ENCODE peak calls at places on chromosomes 16 and 17, in nine cellular contexts. Y is breast epithelium, K is transverse colon, O is spleen, P is prostate gland, A is HCT116, S is suprapubic skin, F is stomach, V is sigmoid colon. R is an unnamed sample.

GRCh38 chr16:1707193-1707790 is 1.3 kb downstream of the MAPK8IP3 start:
- DNase-seq in O (peak), A (no peak), P (no peak), V (no peak), K (no peak), S (no peak), F (no peak), Y (no peak), R (no peak)

GRCh38 chr17:77391668-77392375 is 251.1 kb downstream of the SEC14L1 start:
- DNase-seq in A (no peak), P (no peak), F (no peak), O (no peak), Y (no peak), V (peak), S (peak), K (peak), R (no peak)

GRCh38 chr16:83245061-83245460 is 562.7 kb upstream of the HSBP1 start:
- DNase-seq in A (no peak), K (no peak), V (no peak), Y (no peak), O (no peak), F (no peak), S (no peak), P (no peak), R (no peak)

GRCh38 chr16:57988929-57989328 is 11.5 kb downstream of the ZNF319 start:
- DNase-seq in S (peak), F (no peak), K (no peak), O (peak), Y (no peak), P (peak), A (no peak), V (peak), R (peak)

GRCh38 chr17:7852919-7853692 is 1.8 kb upstream of the TMEM88 start:
- DNase-seq in K (no peak), O (peak), F (no peak), A (no peak), P (no peak), S (no peak), Y (no peak), V (peak), R (no peak)

GRCh38 chr17:35915153-35915969 is 15.2 kb downstream of the RDM1 start:
- DNase-seq in A (no peak), Y (no peak), S (no peak), P (no peak), F (no peak), O (no peak), K (no peak), V (no peak), R (no peak)

GRCh38 chr16:5642470-5642869 is 544.9 kb upstream of the EEF2KMT start:
- DNase-seq in A (no peak), O (no peak), P (no peak), V (no peak), F (no peak), K (no peak), S (no peak), Y (no peak), R (peak)

GRCh38 chr17:42342242-42343008 is 45.8 kb downstream of the STAT3 start:
- DNase-seq in P (no peak), V (peak), Y (no peak), F (no peak), S (no peak), O (no peak), K (no peak), A (no peak), R (no peak)

GRCh38 chr17:17513626-17514025 is 17.4 kb upstream of the RASD1 start:
- DNase-seq in K (no peak), S (no peak), V (no peak), P (no peak), Y (no peak), F (no peak), A (no peak), O (no peak), R (no peak)

GRCh38 chr17:33523577-33523981 is 230.5 kb upstream of the ASIC2 start:
- DNase-seq in V (peak), K (peak), Y (no peak), O (no peak), A (no peak), F (no peak), P (no peak), S (peak), R (no peak)

GRCh38 chr16:72124761-72125634 is 31.4 kb downstream of the DHX38 start:
- DNase-seq in K (peak), Y (peak), V (peak), P (peak), S (peak), O (peak), F (peak), A (peak), R (no peak)

GRCh38 chr16:29820730-29821662 is 734 bp downstream of the MVP start:
- DNase-seq in A (no peak), K (peak), P (peak), V (no peak), S (no peak), Y (no peak), O (peak), F (peak), R (peak)
- TF ChIP-seq POLR2AphosphoS5 in A (peak), K (peak), P (peak), V (peak), S (no peak), Y (no peak), O (peak), F (peak), R (peak)

GRCh38 chr17:27570578-27570914 is 60.4 kb upstream of the LGALS9 start:
- DNase-seq in K (no peak), A (no peak), Y (no peak), S (no peak), V (no peak), O (peak), F (no peak), P (no peak), R (no peak)

GRCh38 chr17:27573548-27573947 is 57.4 kb upstream of the LGALS9 start:
- DNase-seq in O (no peak), A (no peak), Y (no peak), V (no peak), S (no peak), F (no peak), P (no peak), K (no peak), R (no peak)

GRCh38 chr17:27572665-27573064 is 58.3 kb upstream of the LGALS9 start:
- DNase-seq in F (no peak), O (no peak), V (no peak), P (no peak), K (no peak), Y (no peak), A (no peak), S (no peak), R (no peak)

GRCh38 chr17:27569884-27570577 is 61.0 kb upstream of the LGALS9 start:
- DNase-seq in S (no peak), V (no peak), O (peak), K (peak), P (no peak), F (no peak), Y (no peak), A (no peak), R (no peak)

GRCh38 chr17:27571563-27572129 is 59.3 kb upstream of the LGALS9 start:
- DNase-seq in A (no peak), P (no peak), F (no peak), S (no peak), K (no peak), V (no peak), Y (no peak), O (peak), R (no peak)
- TF ChIP-seq POLR2A in A (no peak), P (no peak), F (no peak), S (no peak), K (no peak), V (no peak), Y (no peak), O (no peak), R (no peak)

GRCh38 chr17:29412780-29413565 is 22.8 kb downstream of the TAOK1 start:
- DNase-seq in V (no peak), Y (no peak), O (no peak), K (no peak), P (no peak), F (no peak), A (no peak), S (no peak), R (no peak)
- TF ChIP-seq POLR2AphosphoS5 in V (no peak), Y (no peak), O (no peak), K (no peak), P (no peak), F (no peak), A (no peak), S (no peak), R (no peak)

GRCh38 chr16:81823111-81823510 is 44.0 kb downstream of the PLCG2 start:
- DNase-seq in Y (peak), F (peak), K (peak), V (no peak), S (no peak), O (peak), P (no peak), A (no peak), R (peak)

GRCh38 chr16:81817789-81818304 is 38.8 kb downstream of the PLCG2 start:
- DNase-seq in O (peak), K (peak), A (no peak), S (no peak), V (no peak), F (peak), P (no peak), Y (no peak), R (no peak)

GRCh38 chr16:81823734-81824133 is 44.6 kb downstream of the PLCG2 start:
- DNase-seq in V (no peak), S (no peak), P (no peak), O (no peak), F (no peak), K (no peak), A (no peak), Y (no peak), R (no peak)

GRCh38 chr16:81818514-81819304 is 39.6 kb downstream of the PLCG2 start:
- DNase-seq in P (no peak), V (no peak), Y (no peak), F (no peak), O (peak), S (no peak), K (no peak), A (no peak), R (no peak)

DNA sequence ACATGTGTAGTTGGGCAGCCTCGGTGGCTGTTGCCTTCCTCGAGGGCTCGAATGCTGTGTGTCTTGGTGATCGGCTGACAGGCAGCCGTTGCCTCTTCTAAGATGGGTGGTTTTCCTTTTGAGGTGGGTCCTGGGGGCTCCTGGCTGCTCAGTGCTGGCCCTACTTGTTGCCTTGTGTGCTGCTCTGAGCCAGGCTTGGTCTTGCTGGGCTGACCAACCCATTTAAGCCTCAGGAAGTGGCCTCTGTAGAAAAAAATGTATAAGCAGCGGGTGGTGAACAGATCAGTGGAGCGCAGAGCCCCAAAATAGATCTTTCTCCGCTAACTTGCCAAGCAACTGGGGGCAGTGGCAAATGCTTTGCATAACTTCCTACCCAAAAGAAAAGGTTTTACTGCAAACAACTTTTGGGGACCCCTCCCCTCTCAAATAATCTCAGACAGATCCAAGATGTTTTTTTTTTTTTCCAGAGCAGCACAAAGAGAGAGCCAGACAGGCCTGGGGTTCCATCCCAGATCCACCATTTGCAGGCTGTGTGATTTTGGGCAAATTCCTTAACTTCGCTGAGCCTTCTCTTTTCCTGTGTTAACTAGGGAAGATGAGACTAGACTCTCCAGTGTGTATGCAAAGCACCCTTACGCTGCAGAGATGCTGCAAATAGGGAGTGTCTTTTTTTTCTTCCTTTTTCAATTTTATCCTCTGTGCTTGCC is 42.5 kb downstream of the PLCG2 start:
- DNase-seq in S (no peak), A (no peak), F (no peak), O (peak), Y (no peak), V (no peak), P (no peak), K (peak), R (no peak)
- TF ChIP-seq POLR2A in S (no peak), A (no peak), F (no peak), O (no peak), Y (no peak), V (no peak), P (no peak), K (no peak), R (no peak)

R was measured in upper lobe of left lung.